ENCODE peak calls at places on chromosomes 16 and 17, in nine cellular contexts. V is A549, K is B cell, O is tibial artery, S is fibroblast of lung, Y is omental fat pad, C is A673, P is brain microvascular endothelial cell, L is AG09309. F is an unnamed sample.

GRCh38 chr16:3431779-3432219 is 11.5 kb downstream of the ZNF597 start:
- DNase-seq in V (no peak), K (peak; percentile 42), O (peak; percentile 24), S (peak; percentile 52), Y (no peak), C (peak; percentile 80), P (peak; percentile 12), L (no peak), F (no peak)

GRCh38 chr16:23269248-23270091 is 32.6 kb upstream of the SCNN1B start:
- DNase-seq in V (no peak), K (no peak), O (no peak), S (no peak), Y (no peak), C (no peak), P (no peak), L (no peak), F (no peak)

GRCh38 chr16:72216767-72217166 is 44.8 kb upstream of the PMFBP1 start:
- DNase-seq in V (no peak), K (no peak), O (no peak), S (no peak), Y (no peak), C (no peak), P (no peak), L (no peak), F (no peak)

GRCh38 chr17:30375661-30376060 is 3.1 kb upstream of the CPD start:
- DNase-seq in V (no peak), K (no peak), O (no peak), S (no peak), Y (no peak), C (no peak), P (no peak), L (no peak), F (no peak)

GRCh38 chr17:47720754-47721533 is 12.1 kb upstream of the TBX21 start:
- DNase-seq in V (no peak), K (peak; percentile 37), O (no peak), S (no peak), Y (no peak), C (peak; percentile 13), P (no peak), L (no peak), F (no peak)

GRCh38 chr17:74744714-74745547 is 3.5 kb upstream of the NHERF1 start:
- DNase-seq in V (peak; percentile 91), K (peak; percentile 88), O (peak; percentile 86), S (peak; percentile 65), Y (peak; percentile 96), C (peak; percentile 73), P (peak; percentile 66), L (peak; percentile 10), F (peak; percentile 62)

GRCh38 chr16:11016524-11016988 is 72.2 kb downstream of the CLEC16A start:
- DNase-seq in V (peak; percentile 50), K (no peak), O (no peak), S (no peak), Y (no peak), C (no peak), P (no peak), L (no peak), F (no peak)

GRCh38 chr16:89315791-89316581 is 98.5 kb downstream of the ZNF778 start:
- DNase-seq in V (no peak), K (peak; percentile 55), O (peak; percentile 37), S (peak; percentile 69), Y (no peak), C (peak; percentile 94), P (peak; percentile 89), L (no peak), F (no peak)

GRCh38 chr17:80356231-80356856 is 58.6 kb upstream of the ENDOV start:
- DNase-seq in V (no peak), K (no peak), O (peak; percentile 18), S (no peak), Y (no peak), C (no peak), P (no peak), L (no peak), F (no peak)

GRCh38 chr17:74233937-74234336 is 20.6 kb downstream of the TTYH2 start:
- DNase-seq in V (no peak), K (no peak), O (no peak), S (no peak), Y (no peak), C (no peak), P (no peak), L (no peak), F (no peak)

GRCh38 chr16:1976216-1976520 is 4.3 kb downstream of the TBL3 start:
- DNase-seq in V (no peak), K (no peak), O (no peak), S (no peak), Y (no peak), C (no peak), P (no peak), L (no peak), F (no peak)

GRCh38 chr16:75805946-75806345 is 79.7 kb upstream of the CPHXL start:
- DNase-seq in V (no peak), K (no peak), O (no peak), S (no peak), Y (no peak), C (no peak), P (no peak), L (no peak), F (no peak)

GRCh38 chr17:39939588-39940419 is 12.3 kb downstream of the LRRC3C start:
- DNase-seq in V (peak; percentile 66), K (peak; percentile 43), O (no peak), S (peak; percentile 73), Y (no peak), C (no peak), P (peak; percentile 87), L (peak; percentile 59), F (no peak)

GRCh38 chr17:76529224-76529642 is 8.3 kb downstream of the CYGB start:
- DNase-seq in V (no peak), K (no peak), O (peak; percentile 95), S (peak; percentile 98), Y (no peak), C (no peak), P (peak; percentile 57), L (peak; percentile 86), F (no peak)

GRCh38 chr17:76527430-76528111 is 9.9 kb downstream of the CYGB start:
- DNase-seq in V (no peak), K (peak; percentile 79), O (no peak), S (peak; percentile 89), Y (peak; percentile 62), C (no peak), P (peak; percentile 63), L (no peak), F (no peak)

GRCh38 chr17:76529643-76530488 is 7.6 kb downstream of the CYGB start:
- DNase-seq in V (no peak), K (no peak), O (peak; percentile 86), S (peak; percentile 99), Y (peak; percentile 37), C (peak; percentile 44), P (peak; percentile 57), L (peak; percentile 45), F (no peak)

GRCh38 chr17:76528156-76528527 is 9.4 kb downstream of the CYGB start:
- DNase-seq in V (no peak), K (no peak), O (no peak), S (no peak), Y (no peak), C (no peak), P (no peak), L (no peak), F (no peak)

DNA sequence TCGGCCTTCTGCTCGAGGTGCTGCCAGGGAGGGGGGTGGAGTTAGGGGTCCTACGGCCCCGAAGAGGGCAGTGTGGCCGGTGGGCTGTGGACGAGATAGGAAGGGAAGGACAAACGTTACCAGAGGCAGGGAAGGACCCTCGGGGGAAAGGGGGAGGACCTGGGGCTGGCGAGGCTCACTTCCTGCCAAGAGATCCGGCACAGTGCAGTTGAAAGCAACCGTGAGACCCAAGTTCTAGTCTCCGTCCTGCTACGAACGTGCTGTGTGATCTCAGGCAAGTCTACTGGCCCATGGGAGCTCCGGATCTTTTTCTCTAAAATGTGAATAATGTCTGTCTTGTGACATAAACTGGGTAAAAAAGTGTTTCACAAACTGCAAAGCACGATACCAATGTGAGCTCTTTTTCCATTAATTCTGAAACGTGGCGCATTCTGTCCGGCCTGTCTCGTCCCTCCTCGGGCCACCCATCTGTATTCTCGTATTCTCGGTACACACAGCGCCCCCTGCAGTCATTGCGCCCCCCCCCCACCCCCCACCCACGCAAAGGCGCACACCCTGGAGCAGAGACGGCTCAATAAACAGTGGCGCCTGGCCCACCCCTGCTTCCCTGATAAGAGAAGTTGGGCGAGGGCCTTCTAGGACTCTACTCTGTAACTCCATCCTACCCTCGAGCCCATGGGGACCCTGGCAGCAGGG is 8.8 kb downstream of the CYGB start:
- DNase-seq in V (no peak), K (peak; percentile 60), O (peak; percentile 71), S (peak; percentile 67), Y (no peak), C (no peak), P (no peak), L (no peak), F (no peak)
- TF ChIP-seq CTCF in V (peak; percentile 17), K (peak; percentile 19), O (no peak), S (no peak), Y (no peak), C (peak; percentile 22), P (peak; percentile 42), L (no peak), F (no peak)

DNA sequence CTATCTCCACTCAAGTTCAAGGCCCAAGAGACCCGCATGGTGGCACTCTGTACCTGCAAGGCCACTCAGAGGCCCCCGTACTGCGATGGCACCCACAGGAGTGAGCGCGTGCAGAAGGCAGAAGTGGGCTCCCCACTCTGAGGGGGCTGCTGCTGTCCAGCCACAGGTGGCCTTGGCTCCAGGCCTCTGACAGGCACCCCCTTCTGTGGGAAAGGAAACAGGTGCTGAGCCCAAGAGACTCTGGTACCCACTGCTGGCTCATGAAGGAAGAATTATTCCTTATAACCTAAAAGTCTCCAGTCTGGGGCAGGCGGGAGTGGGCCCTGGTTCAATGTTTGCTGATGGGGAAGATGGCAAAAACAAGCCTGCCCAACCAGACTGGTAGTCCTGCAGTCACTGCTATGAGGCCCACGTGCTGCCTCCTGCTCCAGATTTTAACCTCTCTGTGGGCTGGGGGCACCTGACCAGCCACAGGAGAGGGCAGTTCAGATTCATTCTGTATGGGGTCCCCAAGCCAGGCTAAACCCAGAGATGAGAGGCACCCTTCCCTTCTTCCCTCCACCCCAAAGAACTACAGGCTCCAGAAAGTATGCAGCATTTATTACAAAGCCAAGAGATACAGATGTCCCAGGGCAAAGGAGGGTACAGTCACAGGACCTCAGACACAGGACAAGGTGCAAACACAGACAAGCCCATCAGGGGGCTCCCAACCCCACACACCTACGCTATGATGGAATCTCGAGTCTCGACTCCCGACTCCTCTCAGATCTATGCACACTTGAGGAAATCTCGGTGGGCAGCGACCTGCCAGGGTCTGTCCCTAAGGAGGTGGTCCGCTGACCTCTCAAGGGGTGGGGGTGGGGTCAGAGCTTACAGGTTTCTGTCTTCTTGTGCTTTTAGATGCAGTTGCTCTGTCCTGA is 3.4 kb downstream of the CISD3 start:
- DNase-seq in V (peak; percentile 75), K (peak; percentile 43), O (no peak), S (no peak), Y (no peak), C (no peak), P (no peak), L (no peak), F (no peak)
- TF ChIP-seq CTCF in V (no peak), K (peak; percentile 15), O (no peak), S (peak; percentile 12), Y (no peak), C (no peak), P (peak; percentile 50), L (peak; percentile 14), F (no peak)

GRCh38 chr16:53085539-53086450 is 31.0 kb downstream of the CHD9 start:
- DNase-seq in V (no peak), K (no peak), O (peak; percentile 57), S (peak; percentile 61), Y (no peak), C (peak; percentile 92), P (no peak), L (no peak), F (no peak)
- TF ChIP-seq CTCF in V (no peak), K (no peak), O (no peak), S (no peak), Y (no peak), C (no peak), P (no peak), L (no peak), F (no peak)

GRCh38 chr17:63275318-63275967 is 170.7 kb downstream of the CYB561 start:
- DNase-seq in V (peak; percentile 82), K (no peak), O (no peak), S (peak; percentile 97), Y (no peak), C (peak; percentile 73), P (peak; percentile 95), L (peak; percentile 94), F (no peak)
- TF ChIP-seq CTCF in V (no peak), K (no peak), O (no peak), S (no peak), Y (no peak), C (no peak), P (no peak), L (no peak), F (no peak)

F was measured in mesothelial cell of epicardium.